ENCODE peak calls at places on chromosome 3, in nine cellular contexts. X is gastrocnemius medialis, G is testis, A is upper lobe of left lung, Q is sigmoid colon, O is right lobe of liver, B is IMR-90, M is erythroblast, C is endothelial cell of umbilical vein. H is an unnamed sample.

GRCh38 chr3:177521305-177521704 is 324.0 kb upstream of the TBL1XR1 start:
- DNase-seq in X (no peak), G (no peak), A (peak), Q (no peak), O (no peak), B (no peak), M (no peak), C (no peak), H (no peak)

GRCh38 chr3:122800838-122801237 is 6.0 kb downstream of the SLC49A4 start:
- DNase-seq in X (no peak), G (no peak), A (no peak), Q (no peak), O (no peak), B (no peak), M (no peak), C (no peak), H (no peak)

GRCh38 chr3:132064114-132064513 is 29.3 kb upstream of the CPNE4 start:
- DNase-seq in X (no peak), G (no peak), A (no peak), Q (no peak), O (no peak), B (no peak), M (no peak), C (no peak), H (no peak)

GRCh38 chr3:190097025-190097424 is 23.7 kb downstream of the P3H2 start:
- DNase-seq in X (no peak), G (no peak), A (no peak), Q (no peak), O (no peak), B (no peak), M (no peak), C (no peak), H (no peak)

GRCh38 chr3:152155246-152155645 is 113.5 kb upstream of the MBNL1 start:
- DNase-seq in X (no peak), G (no peak), A (no peak), Q (no peak), O (no peak), B (no peak), M (no peak), C (no peak), H (no peak)

GRCh38 chr3:178181085-178181484 is 355.2 kb upstream of the KCNMB2 start:
- DNase-seq in X (no peak), G (no peak), A (no peak), Q (no peak), O (no peak), B (no peak), M (no peak), C (no peak), H (no peak)

GRCh38 chr3:114496021-114496434 is 202.2 kb downstream of the TIGIT start:
- DNase-seq in X (no peak), G (no peak), A (no peak), Q (no peak), O (peak), B (peak), M (no peak), C (no peak), H (peak)

GRCh38 chr3:12367346-12367745 is 78.5 kb downstream of the PPARG start:
- DNase-seq in X (no peak), G (no peak), A (no peak), Q (no peak), O (no peak), B (no peak), M (no peak), C (no peak), H (no peak)

GRCh38 chr3:1235526-1236120 is 142.8 kb downstream of the CNTN6 start:
- DNase-seq in X (no peak), G (no peak), A (no peak), Q (no peak), O (no peak), B (no peak), M (no peak), C (no peak), H (no peak)

GRCh38 chr3:126478581-126479310 is 3.1 kb upstream of the ZXDC start:
- DNase-seq in X (no peak), G (no peak), A (no peak), Q (no peak), O (no peak), B (no peak), M (no peak), C (no peak), H (no peak)

GRCh38 chr3:126476976-126477330 is 1.3 kb upstream of the ZXDC start:
- DNase-seq in X (no peak), G (no peak), A (no peak), Q (no peak), O (peak), B (no peak), M (no peak), C (no peak), H (no peak)

GRCh38 chr3:126474498-126475410 is 937 bp downstream of the ZXDC start:
- DNase-seq in X (peak), G (peak), A (peak), Q (peak), O (peak), B (peak), M (peak), C (peak), H (peak)

GRCh38 chr3:126475411-126476114 is at the start of gene ZXDC:
- DNase-seq in X (peak), G (peak), A (peak), Q (peak), O (peak), B (peak), M (peak), C (peak), H (peak)

GRCh38 chr3:126476166-126476975 is 680 bp upstream of the ZXDC start:
- DNase-seq in X (peak), G (no peak), A (no peak), Q (no peak), O (no peak), B (peak), M (no peak), C (peak), H (peak)
- TF ChIP-seq POLR2A in X (peak), G (peak), A (peak), Q (peak), O (no peak), B (no peak), M (peak), C (no peak), H (peak)

GRCh38 chr3:124701687-124702086 is 28.6 kb upstream of the UMPS start:
- DNase-seq in X (no peak), G (no peak), A (no peak), Q (no peak), O (no peak), B (peak), M (no peak), C (peak), H (no peak)

GRCh38 chr3:124699033-124699432 is 31.2 kb upstream of the UMPS start:
- DNase-seq in X (no peak), G (no peak), A (no peak), Q (no peak), O (no peak), B (no peak), M (no peak), C (no peak), H (no peak)

GRCh38 chr3:124702950-124703349 is 27.3 kb upstream of the UMPS start:
- DNase-seq in X (no peak), G (no peak), A (no peak), Q (no peak), O (no peak), B (no peak), M (no peak), C (no peak), H (no peak)

GRCh38 chr3:124699686-124700396 is 30.4 kb upstream of the UMPS start:
- DNase-seq in X (no peak), G (peak), A (no peak), Q (no peak), O (peak), B (no peak), M (no peak), C (no peak), H (no peak)

GRCh38 chr3:124700880-124701684 is 29.2 kb upstream of the UMPS start:
- DNase-seq in X (no peak), G (no peak), A (no peak), Q (no peak), O (peak), B (peak), M (no peak), C (no peak), H (no peak)
- TF ChIP-seq POLR2A in X (no peak), G (no peak), A (no peak), Q (no peak), O (peak), B (no peak), M (no peak), C (no peak), H (no peak)

GRCh38 chr3:187737401-187738088 is 7.7 kb downstream of the BCL6 start:
- DNase-seq in X (peak), G (peak), A (peak), Q (peak), O (peak), B (peak), M (peak), C (peak), H (peak)
- TF ChIP-seq POLR2A in X (peak), G (no peak), A (peak), Q (no peak), O (peak), B (no peak), M (no peak), C (no peak), H (peak)

GRCh38 chr3:38163117-38163870 is 2.0 kb upstream of the OXSR1 start:
- DNase-seq in X (no peak), G (no peak), A (no peak), Q (no peak), O (no peak), B (no peak), M (peak), C (no peak), H (no peak)

GRCh38 chr3:38165722-38166387 is 518 bp downstream of the OXSR1 start:
- DNase-seq in X (peak), G (peak), A (peak), Q (peak), O (no peak), B (peak), M (no peak), C (no peak), H (no peak)

GRCh38 chr3:38164136-38164965 is 986 bp upstream of the OXSR1 start:
- DNase-seq in X (no peak), G (peak), A (no peak), Q (no peak), O (no peak), B (no peak), M (no peak), C (no peak), H (no peak)

GRCh38 chr3:38168151-38168987 is 3.0 kb downstream of the OXSR1 start:
- DNase-seq in X (no peak), G (no peak), A (no peak), Q (no peak), O (no peak), B (peak), M (no peak), C (no peak), H (no peak)

DNA sequence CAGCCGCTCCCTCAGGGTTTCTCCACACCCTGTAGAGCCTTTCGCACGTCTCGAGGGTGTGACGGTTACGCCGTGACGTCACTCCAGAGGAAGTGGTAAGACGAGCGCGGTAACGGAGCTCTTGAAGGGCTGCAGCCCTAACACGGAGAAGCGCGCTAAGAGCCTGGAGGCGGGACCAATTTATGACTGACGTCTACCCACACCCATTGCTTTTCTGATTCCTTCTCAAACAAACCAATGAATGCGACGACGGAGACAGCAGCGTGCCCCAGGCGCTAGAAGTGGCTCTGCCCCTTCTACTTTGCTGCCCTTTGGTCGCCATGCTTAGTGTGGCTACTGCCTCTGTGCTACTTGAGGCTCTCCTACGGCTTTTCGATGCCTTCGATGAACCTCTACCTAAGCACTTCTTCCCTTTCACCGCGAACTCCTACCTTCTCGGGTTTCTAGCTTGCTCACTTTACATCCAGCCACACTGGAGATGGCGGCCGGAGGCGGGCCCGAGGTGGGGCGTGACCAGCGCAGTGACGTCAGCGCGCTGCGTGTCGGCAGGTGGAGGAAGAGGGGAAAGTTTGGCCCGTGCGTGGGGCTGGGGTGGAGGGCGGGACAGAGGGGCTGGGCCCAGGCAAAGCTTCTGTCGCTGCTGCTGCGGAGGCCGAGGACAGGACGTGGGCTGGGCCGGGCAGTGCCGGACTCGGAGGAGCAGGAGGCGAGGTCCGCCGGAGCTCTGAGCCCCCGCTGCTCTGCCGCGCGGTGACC is at the start of gene OXSR1:
- DNase-seq in X (peak), G (peak), A (peak), Q (peak), O (peak), B (peak), M (peak), C (peak), H (peak)
- TF ChIP-seq POLR2A in X (peak), G (peak), A (peak), Q (peak), O (peak), B (peak), M (peak), C (peak), H (peak)

DNA sequence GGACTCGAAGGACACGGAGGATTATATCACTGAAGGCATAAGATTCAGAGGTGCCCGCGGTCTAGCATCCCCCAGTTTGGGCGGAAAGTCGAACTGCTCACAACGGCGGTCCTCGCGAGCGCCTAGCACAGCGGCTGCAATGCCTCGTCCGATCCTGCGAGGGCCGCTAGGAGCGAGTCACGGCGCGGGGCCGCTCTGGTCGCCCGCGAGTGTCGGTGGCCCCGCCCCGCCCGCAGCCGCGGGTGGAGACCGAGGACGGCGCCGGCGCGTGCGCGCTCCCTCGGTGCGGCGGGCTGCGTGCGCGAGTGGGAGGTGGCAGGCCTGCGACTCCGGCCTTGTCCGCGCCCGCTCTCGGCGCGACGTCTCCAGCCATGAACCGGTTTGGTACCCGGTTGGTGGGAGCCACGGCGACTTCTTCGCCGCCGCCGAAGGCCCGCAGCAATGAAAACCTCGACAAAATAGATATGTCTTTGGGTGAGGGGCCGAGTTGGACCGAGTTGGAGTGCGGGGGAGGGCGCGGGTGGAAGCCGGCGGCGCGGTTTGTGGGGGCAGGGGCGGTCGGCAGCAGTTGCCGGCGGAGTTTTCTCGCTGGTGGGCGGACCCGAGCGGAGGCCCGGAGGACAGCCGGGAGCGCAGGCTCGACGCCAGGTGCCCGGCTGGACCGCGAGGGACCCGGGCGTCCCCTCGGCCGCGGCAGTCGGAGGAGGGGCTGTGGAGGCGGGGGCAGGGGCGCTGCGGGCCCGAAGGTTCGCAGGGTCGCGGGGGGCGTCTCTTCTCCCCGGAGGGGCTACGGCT is at the start of gene FYTTD1:
- DNase-seq in X (peak), G (peak), A (peak), Q (peak), O (peak), B (peak), M (peak), C (peak), H (peak)
- TF ChIP-seq POLR2A in X (peak), G (peak), A (peak), Q (peak), O (peak), B (no peak), M (peak), C (peak), H (peak)

GRCh38 chr3:15860014-15860934 is 62.5 kb upstream of the ANKRD28 start:
- DNase-seq in X (peak), G (peak), A (peak), Q (peak), O (peak), B (peak), M (peak), C (peak), H (no peak)
- TF ChIP-seq POLR2A in X (no peak), G (no peak), A (no peak), Q (no peak), O (no peak), B (peak), M (no peak), C (no peak), H (no peak)

GRCh38 chr3:143119974-143120715 is 574 bp downstream of the CHST2 start:
- DNase-seq in X (no peak), G (no peak), A (no peak), Q (no peak), O (peak), B (no peak), M (peak), C (peak), H (peak)
- TF ChIP-seq POLR2A in X (no peak), G (no peak), A (no peak), Q (no peak), O (no peak), B (no peak), M (no peak), C (no peak), H (no peak)

GRCh38 chr3:172039352-172040077 is at the start of gene FNDC3B:
- DNase-seq in X (peak), G (peak), A (peak), Q (peak), O (peak), B (peak), M (peak), C (peak), H (peak)
- TF ChIP-seq POLR2A in X (peak), G (no peak), A (peak), Q (peak), O (peak), B (peak), M (peak), C (peak), H (peak)